ENCODE peak calls at places on chromosomes 16 and 17, in nine cellular contexts. R is tibial nerve; Q is retinal pigment epithelial cell; H is OCI-M1; B is hepatic stellate cell; M is activated CD4-positive, alpha-beta T cell treated with anti-CD3 and anti-CD28 coated beads, Interleukin-2, amount 50 U/mL, for 1 hour; G is NCI-H1092; F is naive thymus-derived CD8-positive, alpha-beta T cell; C is kidney. J is an unnamed sample.

GRCh38 chr16:54602666-54603065 is 316.1 kb upstream of the IRX3 start:
- DNase-seq in R (no peak), Q (no peak), H (no peak), B (no peak), M (no peak), G (peak; percentile 74), F (no peak), C (no peak), J (no peak)

GRCh38 chr16:84486551-84487235 is 17.8 kb downstream of the MEAK7 start:
- DNase-seq in R (no peak), Q (no peak), H (no peak), B (no peak), M (no peak), G (no peak), F (no peak), C (no peak), J (no peak)

GRCh38 chr16:27067138-27067537 is 411 bp downstream of the C16orf82 start:
- DNase-seq in R (no peak), Q (no peak), H (no peak), B (no peak), M (no peak), G (no peak), F (no peak), C (peak; percentile 55), J (no peak)

GRCh38 chr16:51939371-51940005 is 607.5 kb downstream of the TOX3 start:
- DNase-seq in R (no peak), Q (no peak), H (no peak), B (no peak), M (no peak), G (peak; percentile 70), F (no peak), C (no peak), J (no peak)

GRCh38 chr17:7673239-7673638 is 14.1 kb downstream of the TP53 start:
- DNase-seq in R (no peak), Q (no peak), H (peak; percentile 73), B (no peak), M (peak; percentile 24), G (no peak), F (peak; percentile 12), C (no peak), J (peak; percentile 5)

GRCh38 chr17:77840156-77840555 is 118.3 kb upstream of the TNRC6C start:
- DNase-seq in R (no peak), Q (no peak), H (peak; percentile 41), B (no peak), M (no peak), G (no peak), F (no peak), C (no peak), J (no peak)

GRCh38 chr16:75460441-75460840 is 4.0 kb downstream of the TMEM170A start:
- DNase-seq in R (no peak), Q (no peak), H (no peak), B (no peak), M (no peak), G (no peak), F (no peak), C (no peak), J (no peak)

GRCh38 chr17:35729405-35729833 is 2.0 kb upstream of the RASL10B start:
- DNase-seq in R (no peak), Q (no peak), H (no peak), B (no peak), M (no peak), G (no peak), F (no peak), C (no peak), J (no peak)

GRCh38 chr16:7086842-7087616 is 245.6 kb upstream of the RBFOX1 start:
- DNase-seq in R (no peak), Q (no peak), H (peak; percentile 10), B (no peak), M (no peak), G (peak; percentile 7), F (no peak), C (peak; percentile 57), J (no peak)

GRCh38 chr16:47018223-47018891 is 44.9 kb upstream of the DNAJA2 start:
- DNase-seq in R (no peak), Q (no peak), H (no peak), B (no peak), M (peak; percentile 31), G (peak; percentile 17), F (peak; percentile 4), C (no peak), J (peak; percentile 10)

GRCh38 chr17:64163468-64163867 is 33.5 kb upstream of the ERN1 start:
- DNase-seq in R (no peak), Q (no peak), H (no peak), B (no peak), M (no peak), G (no peak), F (no peak), C (no peak), J (no peak)

GRCh38 chr16:55471448-55472097 is 7.4 kb upstream of the MMP2 start:
- DNase-seq in R (no peak), Q (peak; percentile 29), H (peak; percentile 28), B (peak; percentile 62), M (no peak), G (no peak), F (no peak), C (no peak), J (no peak)

GRCh38 chr16:86387461-86388440 is 122.6 kb upstream of the FOXF1 start:
- DNase-seq in R (no peak), Q (peak; percentile 43), H (no peak), B (peak; percentile 98), M (no peak), G (no peak), F (no peak), C (no peak), J (no peak)

J was measured in naive thymus-derived CD4-positive, alpha-beta T cell.